ENCODE peak calls at places on chromosomes 4 and X, in five cellular contexts. Q is IMR-90, A is esophagus squamous epithelium, N is AG09319, D is suprapubic skin. Z is an unnamed sample.

GRCh38 chr4:79678472-79679202 is 270.6 kb upstream of the GK2 start:
- DNase-seq in Q (peak), A (no peak), N (no peak), D (no peak), Z (no peak)

GRCh38 chrX:30875957-30876356 is 13.1 kb downstream of the TAB3 start:
- DNase-seq in Q (peak), A (no peak), N (peak), D (no peak), Z (no peak)

GRCh38 chr4:183335369-183335940 is 13.2 kb upstream of the CLDN24 start:
- DNase-seq in Q (peak), A (no peak), N (peak), D (no peak), Z (no peak)

GRCh38 chr4:79651516-79651915 is 243.5 kb upstream of the GK2 start:
- DNase-seq in Q (no peak), A (no peak), N (no peak), D (no peak), Z (no peak)

GRCh38 chr4:5638316-5638715 is 70.0 kb downstream of the EVC2 start:
- DNase-seq in Q (peak), A (no peak), N (no peak), D (no peak), Z (no peak)

GRCh38 chr4:42568610-42569207 is 88.2 kb downstream of the ATP8A1 start:
- DNase-seq in Q (peak), A (no peak), N (peak), D (no peak), Z (peak)

GRCh38 chrX:101407748-101408529 is at the start of the genes GLA and HNRNPH2:
- DNase-seq in Q (peak), A (peak), N (peak), D (peak), Z (peak)

GRCh38 chr4:94400191-94400590 is 51.6 kb upstream of the PDLIM5 start:
- DNase-seq in Q (no peak), A (no peak), N (no peak), D (no peak), Z (no peak)

GRCh38 chr4:43690121-43690520 is 758.5 kb downstream of the KCTD8 start:
- DNase-seq in Q (peak), A (no peak), N (no peak), D (no peak), Z (no peak)

GRCh38 chr4:22736912-22737311 is 44.2 kb downstream of the GBA3 start:
- DNase-seq in Q (no peak), A (no peak), N (no peak), D (no peak), Z (no peak)

GRCh38 chr4:60461551-60461950 is 738.6 kb upstream of the ADGRL3 start:
- DNase-seq in Q (no peak), A (no peak), N (no peak), D (no peak), Z (no peak)

GRCh38 chr4:57270350-57270749 is 160.2 kb upstream of the IGFBP7 start:
- DNase-seq in Q (no peak), A (no peak), N (no peak), D (no peak), Z (no peak)

GRCh38 chrX:42755820-42756219 is 22.1 kb downstream of the PPP1R2C start:
- DNase-seq in Q (peak), A (no peak), N (no peak), D (peak), Z (no peak)

GRCh38 chr4:122588453-122589238 is 32.2 kb downstream of the IL21 start:
- DNase-seq in Q (peak), A (no peak), N (peak), D (no peak), Z (no peak)

GRCh38 chr4:304987-305680 is at the start of gene ZNF732:
- DNase-seq in Q (peak), A (no peak), N (peak), D (peak), Z (peak)

GRCh38 chrX:153648358-153649177 is 1.6 kb downstream of the DUSP9 start:
- DNase-seq in Q (no peak), A (no peak), N (no peak), D (no peak), Z (no peak)

GRCh38 chrX:72714471-72714916 is 388 bp upstream of the PHKA1 start:
- DNase-seq in Q (peak), A (no peak), N (peak), D (peak), Z (peak)

GRCh38 chrX:45758738-45759397 is 558.2 kb upstream of the DIPK2B start:
- DNase-seq in Q (peak), A (no peak), N (no peak), D (no peak), Z (no peak)

GRCh38 chr4:173274744-173275143 is 59.4 kb downstream of the HMGB2 start:
- DNase-seq in Q (no peak), A (no peak), N (no peak), D (no peak), Z (no peak)

GRCh38 chr4:25913056-25913850 is 767 bp upstream of the SMIM20 start:
- DNase-seq in Q (peak), A (peak), N (no peak), D (peak), Z (no peak)

GRCh38 chrX:8484360-8484759 is 19.7 kb downstream of the VCX3B start:
- DNase-seq in Q (no peak), A (no peak), N (no peak), D (no peak), Z (no peak)

GRCh38 chr4:165398570-165398969 is 19.8 kb downstream of the CPE start:
- DNase-seq in Q (peak), A (no peak), N (no peak), D (no peak), Z (peak)

GRCh38 chrX:29890004-29890403 is 325.4 kb upstream of the MAGEB2 start:
- DNase-seq in Q (peak), A (no peak), N (no peak), D (no peak), Z (no peak)

GRCh38 chrX:68719904-68720614 is 72.6 kb downstream of the STARD8 start:
- DNase-seq in Q (no peak), A (no peak), N (no peak), D (peak), Z (no peak)

GRCh38 chr4:184282251-184282713 is 64.6 kb upstream of the ENPP6 start:
- DNase-seq in Q (no peak), A (no peak), N (no peak), D (no peak), Z (no peak)

GRCh38 chr4:3708611-3709010 is 57.6 kb upstream of the ADRA2C start:
- DNase-seq in Q (no peak), A (no peak), N (no peak), D (peak), Z (peak)

GRCh38 chr4:172393220-172393619 is 580.0 kb downstream of the GALNTL6 start:
- DNase-seq in Q (no peak), A (no peak), N (no peak), D (no peak), Z (no peak)

DNA sequence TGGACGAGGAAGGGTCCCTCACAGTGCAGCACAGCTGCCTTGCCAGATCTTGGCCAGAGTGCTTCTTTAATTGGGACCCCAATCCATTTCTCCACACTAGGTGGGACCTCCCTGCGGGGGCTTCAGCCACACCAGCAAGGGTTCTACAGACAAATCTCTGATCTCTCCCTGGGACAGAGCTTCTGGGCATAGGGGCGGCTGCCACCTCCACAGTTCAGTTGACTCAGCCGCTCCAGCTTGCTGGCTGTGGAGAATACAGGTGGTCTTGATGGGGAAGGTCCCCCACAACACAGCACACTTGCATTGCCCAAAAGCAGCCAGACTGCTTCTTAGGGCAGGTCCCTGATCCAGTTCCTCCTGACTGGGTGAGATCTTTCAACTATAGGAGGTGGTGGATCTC is 199.6 kb downstream of the EDA start:
- DNase-seq in Q (no peak), A (no peak), N (no peak), D (no peak), Z (no peak)
- TF ChIP-seq CTCF in Q (no peak), A (no peak), N (no peak), D (no peak), Z (no peak)

GRCh38 chr4:91636083-91636482 is 667.7 kb upstream of the GRID2 start:
- DNase-seq in Q (no peak), A (no peak), N (no peak), D (no peak), Z (no peak)
- TF ChIP-seq CTCF in Q (no peak), A (no peak), N (no peak), D (no peak), Z (no peak)

DNA sequence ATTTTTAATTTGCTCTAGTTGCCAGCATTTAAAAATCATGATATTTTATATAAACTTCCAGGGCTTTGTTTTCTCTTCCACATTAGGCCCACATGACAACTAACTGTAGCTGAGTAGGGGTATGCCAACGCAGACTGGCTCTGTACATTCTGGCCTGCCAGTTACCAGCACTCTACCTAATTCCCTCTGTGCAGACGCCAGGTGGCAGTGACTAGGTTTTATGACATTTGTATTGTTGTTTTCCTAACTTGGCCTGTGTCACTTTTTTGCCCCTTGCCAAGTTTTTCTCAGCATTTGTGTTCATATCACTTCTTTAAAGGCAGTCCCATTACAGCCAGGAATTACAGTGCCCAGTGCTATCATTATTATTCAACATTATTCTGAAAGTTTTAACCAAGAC is 347.5 kb downstream of the NKX6-1 start:
- DNase-seq in Q (no peak), A (no peak), N (no peak), D (no peak), Z (no peak)
- TF ChIP-seq CTCF in Q (no peak), A (no peak), N (no peak), D (no peak), Z (no peak)

GRCh38 chrX:119218198-119218597 is 17.9 kb upstream of the PGRMC1 start:
- DNase-seq in Q (peak), A (no peak), N (no peak), D (no peak), Z (no peak)
- TF ChIP-seq CTCF in Q (peak), A (peak), N (peak), D (no peak), Z (peak)

DNA sequence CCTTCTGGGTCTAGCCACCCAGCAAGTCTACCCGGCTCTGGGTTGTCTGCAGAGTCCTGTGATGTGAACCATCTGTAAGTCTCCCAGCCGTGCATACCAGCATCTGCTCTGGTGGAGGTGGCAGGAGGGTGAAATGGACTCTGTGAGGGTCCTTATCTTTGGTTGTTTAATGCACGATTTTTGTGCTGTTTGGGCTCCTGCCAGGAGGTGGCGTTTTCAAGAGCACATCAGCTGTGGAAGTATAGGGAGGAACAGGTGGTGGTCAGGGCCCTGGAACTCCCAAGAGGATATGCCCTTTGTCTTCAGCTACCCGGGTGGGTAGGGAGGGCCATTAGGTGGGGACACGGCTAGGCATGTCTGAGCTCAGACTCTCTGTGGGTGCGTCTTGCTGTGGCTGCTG is 66.5 kb upstream of the ZFP42 start:
- DNase-seq in Q (no peak), A (no peak), N (no peak), D (no peak), Z (no peak)
- TF ChIP-seq CTCF in Q (no peak), A (no peak), N (no peak), D (no peak), Z (no peak)

DNA sequence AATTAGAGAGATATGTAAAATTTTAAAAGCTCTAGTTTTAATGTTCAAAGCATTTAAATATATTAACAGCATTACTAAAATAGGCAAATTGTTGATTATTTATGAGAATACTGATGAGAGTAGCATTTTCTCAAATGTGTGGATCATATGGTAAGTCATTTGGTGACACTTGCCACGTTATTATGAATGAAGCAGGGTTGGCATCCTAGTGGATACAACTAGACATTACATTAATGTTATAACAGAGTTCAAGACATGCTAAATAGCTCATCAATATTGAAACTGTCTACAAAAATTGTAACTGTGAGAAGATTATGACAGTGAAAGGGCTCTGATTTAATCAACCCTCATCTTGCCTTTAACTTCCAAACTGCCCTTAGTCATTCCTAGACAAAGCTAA is 171.1 kb downstream of the PDGFC start:
- DNase-seq in Q (no peak), A (no peak), N (no peak), D (no peak), Z (no peak)
- TF ChIP-seq CTCF in Q (no peak), A (peak), N (no peak), D (no peak), Z (no peak)

DNA sequence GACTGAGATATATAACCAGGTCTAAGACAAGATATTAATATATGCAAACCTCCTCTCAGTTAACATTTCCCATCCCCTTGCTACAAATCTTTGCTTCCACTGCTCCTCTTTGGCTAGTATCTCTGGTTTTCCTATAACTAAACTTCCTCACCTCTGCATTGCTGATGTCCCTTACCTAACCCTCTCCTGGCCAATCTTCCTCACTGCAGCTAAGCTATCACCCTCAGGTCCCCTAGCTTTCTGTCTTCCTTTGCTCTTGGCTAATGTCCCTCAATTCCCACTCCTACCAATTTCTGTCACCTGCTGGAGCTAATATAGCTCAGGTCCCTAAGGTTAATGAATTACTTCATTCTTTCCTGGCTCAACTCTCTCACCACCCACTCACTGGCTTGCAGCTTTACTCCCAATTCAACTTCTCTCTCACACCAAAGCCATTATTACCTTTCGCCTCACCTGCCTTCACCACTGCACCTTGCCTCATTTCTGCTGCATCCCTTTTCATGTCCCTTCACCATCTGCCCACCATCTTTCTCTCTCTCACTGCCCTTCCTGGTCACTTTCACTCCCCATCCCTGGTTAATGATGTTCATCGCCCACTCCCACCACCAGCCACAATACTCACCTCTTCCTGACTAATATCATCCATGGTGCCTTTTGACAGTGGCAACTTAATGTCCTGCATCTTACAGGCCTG is 26.7 kb downstream of the SMC1A start:
- DNase-seq in Q (no peak), A (no peak), N (no peak), D (no peak), Z (no peak)
- TF ChIP-seq CTCF in Q (no peak), A (no peak), N (no peak), D (no peak), Z (no peak)

GRCh38 chr4:13327991-13328390 is 156.1 kb downstream of the RAB28 start:
- DNase-seq in Q (no peak), A (no peak), N (no peak), D (no peak), Z (no peak)
- TF ChIP-seq CTCF in Q (no peak), A (no peak), N (no peak), D (no peak), Z (no peak)

DNA sequence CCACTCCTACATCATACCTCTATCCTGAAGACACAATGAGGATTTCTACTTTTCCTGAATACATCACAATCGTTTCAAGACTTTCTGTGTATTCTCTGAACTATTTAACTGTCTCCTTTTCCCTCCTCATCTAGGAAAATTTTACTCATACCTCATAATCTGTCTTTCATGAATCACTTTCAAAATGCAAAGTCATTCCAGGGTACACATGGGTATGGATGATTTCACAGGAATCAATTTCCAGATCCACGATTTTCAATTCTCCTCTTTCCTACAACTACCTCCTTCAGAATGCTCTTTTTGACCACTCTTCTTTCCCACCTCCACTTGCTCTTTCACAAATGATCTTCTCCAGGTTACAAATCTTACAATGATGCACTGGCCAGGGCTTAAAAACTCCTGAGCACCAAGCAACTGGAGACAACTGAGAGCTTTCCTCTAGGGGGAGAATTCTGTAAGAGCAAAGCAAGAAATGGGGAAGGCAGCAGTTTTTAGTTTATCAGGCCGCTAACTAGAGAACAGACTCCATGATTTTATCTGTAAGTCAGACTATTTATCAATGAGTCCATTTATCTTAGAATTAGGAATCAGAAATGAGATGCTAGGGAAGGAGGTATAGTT is 116.4 kb downstream of the PPP3CA start:
- DNase-seq in Q (peak), A (no peak), N (no peak), D (no peak), Z (no peak)
- TF ChIP-seq CTCF in Q (no peak), A (no peak), N (no peak), D (no peak), Z (no peak)

GRCh38 chr4:119493419-119493818 is 135.2 kb downstream of the PDE5A start:
- DNase-seq in Q (no peak), A (no peak), N (no peak), D (no peak), Z (no peak)
- TF ChIP-seq CTCF in Q (no peak), A (peak), N (no peak), D (no peak), Z (no peak)

Z was measured in nephron progenitor cell.